ENCODE peak calls at places on chromosomes 2 and 18, in five cellular contexts. P, B, Y, O and T are unnamed samples.

GRCh38 chr2:220033546-220033945 is 406.1 kb downstream of the SLC4A3 start:
- DNase-seq in O (no peak), P (no peak), Y (no peak), B (peak), T (no peak)

GRCh38 chr2:50133766-50134165 is 898.2 kb downstream of the NRXN1 start:
- DNase-seq in B (no peak), Y (no peak), P (no peak), O (no peak), T (no peak)

GRCh38 chr18:79871481-79872091 is 73.8 kb downstream of the KCNG2 start:
- DNase-seq in O (no peak), P (no peak), B (no peak), Y (no peak), T (peak)

GRCh38 chr2:222950886-222951285 is 90.0 kb downstream of the ACSL3 start:
- DNase-seq in B (peak), O (no peak), Y (no peak), P (no peak), T (no peak)

GRCh38 chr18:24427484-24427883 is 1.0 kb downstream of the IMPACT start:
- DNase-seq in P (no peak), Y (no peak), B (peak), O (no peak), T (no peak)

GRCh38 chr2:61632276-61633169 is 94.4 kb upstream of the XPO1 start:
- DNase-seq in B (no peak), P (no peak), O (no peak), Y (no peak), T (no peak)

GRCh38 chr18:55414475-55414874 is 173.5 kb downstream of the TCF4 start:
- DNase-seq in B (no peak), P (no peak), O (no peak), Y (no peak), T (no peak)

GRCh38 chr2:212595036-212595654 is 56.5 kb upstream of the ERBB4 start:
- DNase-seq in B (peak), Y (no peak), O (no peak), P (no peak), T (no peak)

GRCh38 chr2:183157131-183157530 is 32.9 kb downstream of the NUP35 start:
- DNase-seq in O (no peak), Y (no peak), P (no peak), B (no peak), T (no peak)

GRCh38 chr18:49431563-49431962 is 28.9 kb downstream of the DYM start:
- DNase-seq in B (peak), O (no peak), P (no peak), Y (no peak), T (no peak)

GRCh38 chr18:9392726-9393125 is 58.2 kb downstream of the TWSG1 start:
- DNase-seq in P (no peak), Y (no peak), B (no peak), O (no peak), T (no peak)

GRCh38 chr2:45836316-45836715 is 184.8 kb downstream of the PRKCE start:
- DNase-seq in B (no peak), P (no peak), Y (no peak), O (no peak), T (no peak)

GRCh38 chr2:47503481-47504070 is 100.6 kb downstream of the MSH2 start:
- DNase-seq in O (no peak), B (no peak), P (no peak), Y (no peak), T (no peak)
- H3K4me3 ChIP-seq in O (no peak), B (no peak), P (no peak), Y (no peak), T (no peak)

GRCh38 chr2:23661276-23662050 is 265.5 kb downstream of the ATAD2B start:
- DNase-seq in Y (no peak), B (no peak), O (no peak), P (no peak), T (no peak)

GRCh38 chr2:23662941-23663729 is 263.8 kb downstream of the ATAD2B start:
- DNase-seq in O (no peak), P (no peak), Y (no peak), B (no peak), T (no peak)

GRCh38 chr2:23664069-23664788 is 262.7 kb downstream of the ATAD2B start:
- DNase-seq in B (no peak), P (no peak), O (no peak), Y (no peak), T (no peak)

GRCh38 chr2:23662466-23662865 is 264.5 kb downstream of the ATAD2B start:
- DNase-seq in Y (no peak), B (no peak), O (no peak), P (no peak), T (no peak)

GRCh38 chr2:23663730-23664005 is 263.3 kb downstream of the ATAD2B start:
- DNase-seq in P (no peak), B (no peak), Y (no peak), O (no peak), T (no peak)
- H3K27ac ChIP-seq in P (no peak), B (no peak), Y (no peak), O (no peak), T (no peak)

DNA sequence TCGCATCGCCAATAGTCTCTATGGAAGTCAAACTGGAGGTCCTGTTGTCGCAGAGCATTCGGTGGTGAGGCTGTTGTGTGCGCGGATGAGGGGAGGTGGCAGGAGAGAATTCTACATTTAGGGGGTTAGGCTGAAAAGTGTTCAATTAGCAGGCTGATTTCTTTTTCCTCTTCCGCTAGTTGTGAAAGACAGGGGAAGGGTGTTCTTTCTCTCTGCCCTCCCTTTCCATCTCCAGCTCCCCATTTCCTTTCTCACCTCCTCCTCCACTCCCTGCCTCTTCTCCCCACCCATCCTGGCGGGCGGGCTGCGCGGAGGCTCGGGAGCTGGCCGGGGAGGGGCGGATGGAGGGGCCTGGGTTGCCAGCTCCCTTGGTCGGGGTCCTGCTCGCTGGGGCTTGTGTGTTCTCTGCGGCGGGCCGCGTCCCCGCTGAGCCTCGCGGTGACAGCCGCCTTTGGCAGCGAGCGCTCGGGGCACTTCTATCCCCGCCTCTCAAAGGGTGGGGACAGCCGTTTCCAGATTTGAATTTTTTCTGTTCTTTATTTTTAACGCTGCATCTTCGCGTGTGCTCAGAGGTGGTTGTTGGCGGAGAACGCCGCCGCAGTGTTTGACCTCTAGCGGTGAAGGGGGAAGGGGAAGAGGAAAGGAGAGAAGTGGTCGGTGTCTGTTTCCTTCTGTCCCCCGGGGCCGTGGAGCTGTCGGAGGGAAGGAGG is 3.6 kb downstream of the SOX11 start:
- DNase-seq in O (no peak), P (no peak), B (peak), Y (no peak), T (no peak)
- H3K4me3 ChIP-seq in O (peak), P (peak), B (peak), Y (no peak), T (peak)

DNA sequence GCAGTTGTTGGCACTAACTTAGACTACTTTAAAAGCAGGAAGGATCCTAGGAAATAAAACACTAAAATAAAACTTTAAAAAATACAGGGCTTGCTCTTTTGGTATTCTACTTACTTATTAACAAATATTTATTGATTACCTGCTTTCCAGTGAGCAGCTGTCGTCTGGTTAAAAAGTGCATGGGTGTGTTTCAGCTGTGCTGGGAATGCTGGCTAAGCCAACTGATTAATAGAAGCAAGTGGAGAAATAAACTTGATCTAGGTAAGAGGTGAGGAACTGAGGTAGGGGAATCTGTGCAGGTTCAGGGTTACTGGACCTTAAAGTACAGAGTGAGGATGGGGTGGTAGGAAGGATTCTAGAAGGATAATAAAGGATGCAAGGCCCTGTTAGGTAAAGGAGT is 110.8 kb downstream of the SPTBN1 start:
- DNase-seq in P (no peak), B (no peak), Y (no peak), O (no peak), T (no peak)
- H3K27ac ChIP-seq in P (peak), B (no peak), Y (no peak), O (no peak), T (no peak)

DNA sequence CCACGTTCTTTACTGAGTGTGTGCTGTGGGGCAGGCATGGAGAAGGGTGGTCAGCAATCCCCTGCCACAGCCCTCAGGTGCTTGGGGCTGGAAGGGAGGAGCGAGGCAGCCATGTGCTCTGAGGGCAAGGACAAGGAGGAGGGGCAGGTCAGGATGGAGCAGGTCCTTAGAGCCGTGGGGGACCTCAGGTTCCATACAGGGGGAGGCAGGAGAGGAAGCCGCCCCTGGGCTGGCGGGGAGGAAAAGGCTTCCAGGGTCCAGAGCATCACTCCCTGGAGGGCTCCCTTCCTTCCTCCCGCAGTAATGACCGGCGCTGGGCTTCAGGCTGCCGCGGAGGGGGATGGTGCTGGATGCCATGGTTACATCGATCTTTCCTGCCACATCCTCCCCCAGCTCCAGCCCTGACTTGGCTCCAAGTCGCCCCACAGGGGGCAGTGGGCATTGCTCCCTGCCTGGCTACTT is 6.6 kb downstream of the GAREM2 start:
- DNase-seq in Y (no peak), B (no peak), O (no peak), P (no peak), T (no peak)
- H3K4me3 ChIP-seq in Y (peak), B (no peak), O (peak), P (peak), T (peak)

GRCh38 chr2:176781570-176782217 is 430.9 kb upstream of the HNRNPA3 start:
- DNase-seq in O (no peak), Y (no peak), B (no peak), P (no peak), T (no peak)
- H3K27ac ChIP-seq in O (no peak), Y (no peak), B (no peak), P (no peak), T (no peak)

DNA sequence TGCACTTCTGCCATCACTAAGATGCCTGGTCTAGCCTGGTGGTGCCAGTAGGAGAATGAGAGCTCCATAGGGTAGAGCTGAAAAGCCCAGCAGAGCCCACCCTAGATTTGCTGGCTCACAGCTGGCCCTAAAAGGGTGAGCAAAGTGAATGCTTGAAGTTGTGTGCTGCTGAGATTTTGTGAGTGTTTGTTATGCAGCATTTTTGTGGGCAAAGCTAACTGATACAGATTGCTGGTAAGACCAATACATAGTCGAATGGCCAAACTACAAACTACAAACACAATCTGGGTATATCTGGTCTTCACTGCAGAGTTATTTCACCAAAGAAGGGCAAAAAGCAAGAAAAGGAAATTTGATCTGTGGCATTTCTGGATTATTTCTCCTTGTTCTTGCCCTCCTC is 7.1 kb upstream of the AGAP1 start:
- DNase-seq in O (no peak), P (no peak), Y (no peak), B (no peak), T (no peak)
- H3K4me3 ChIP-seq in O (no peak), P (no peak), Y (no peak), B (no peak), T (no peak)

DNA sequence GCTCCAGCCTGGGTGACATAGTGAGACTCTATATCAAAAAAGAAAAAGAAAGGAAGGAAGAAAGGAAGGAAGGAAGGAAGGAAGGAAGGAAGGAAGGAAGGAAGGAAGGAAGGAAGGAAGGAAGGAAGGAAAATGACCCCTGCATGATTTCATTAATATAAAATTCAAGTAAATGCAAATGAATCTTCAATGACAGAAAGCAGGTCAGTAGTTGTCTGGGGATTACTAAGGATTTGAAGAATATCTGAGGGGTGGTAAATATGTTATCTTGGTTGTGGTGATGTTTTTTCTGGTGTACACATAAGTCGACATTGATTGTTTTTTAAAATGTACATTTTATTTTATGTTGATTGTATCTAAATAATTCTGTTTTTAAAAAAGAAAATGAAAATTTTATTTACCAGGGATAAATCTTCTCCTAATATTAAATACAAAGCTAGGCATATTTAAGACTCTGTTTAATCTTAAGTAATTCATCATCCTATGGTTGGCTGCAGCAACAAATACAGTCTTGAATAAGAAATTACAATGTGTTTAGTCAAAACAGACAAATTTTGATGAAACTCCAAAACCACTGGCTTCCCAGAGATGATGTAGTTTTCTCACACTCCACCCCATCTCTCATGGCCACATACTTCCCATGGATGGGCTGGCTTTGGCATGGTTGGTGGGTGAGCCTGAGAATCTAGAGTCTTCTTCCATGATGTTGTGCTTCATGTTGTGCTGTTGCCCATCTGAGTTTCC is 314.7 kb upstream of the REG3G start:
- DNase-seq in B (no peak), O (no peak), Y (no peak), P (no peak), T (no peak)
- H3K27ac ChIP-seq in B (no peak), O (no peak), Y (no peak), P (no peak), T (no peak)